ENCODE peak calls at places on chromosome 12, in six cellular contexts. E, Y, G, X, C and R are unnamed samples.
A peak's percentile ranks its signal among the peaks of the same experiment; 100 is the strongest.

GRCh38 chr12:5900533-5901255 is 44.4 kb downstream of the ANO2 start:
- DNase-seq in E (no peak), Y (no peak), G (peak; percentile 53), X (no peak), C (no peak), R (no peak)

GRCh38 chr12:49966511-49967041 is 4.9 kb downstream of the AQP5 start:
- DNase-seq in E (no peak), Y (no peak), G (no peak), X (no peak), C (no peak), R (no peak)

GRCh38 chr12:26113194-26113654 is 11.6 kb downstream of the BHLHE41 start:
- DNase-seq in E (no peak), Y (no peak), G (no peak), X (no peak), C (peak; percentile 35), R (no peak)

GRCh38 chr12:63206908-63207307 is 55.9 kb upstream of the AVPR1A start:
- DNase-seq in E (no peak), Y (no peak), G (no peak), X (no peak), C (peak; percentile 6), R (peak; percentile 65)

GRCh38 chr12:99649551-99649950 is 2.0 kb downstream of the GARIN6 start:
- DNase-seq in E (no peak), Y (no peak), G (peak; percentile 51), X (no peak), C (no peak), R (no peak)

GRCh38 chr12:95978351-95978750 is 17.8 kb downstream of the HAL start:
- DNase-seq in E (no peak), Y (no peak), G (no peak), X (no peak), C (no peak), R (no peak)

GRCh38 chr12:49552014-49552413 is 13.2 kb downstream of the KCNH3 start:
- DNase-seq in E (no peak), Y (no peak), G (no peak), X (no peak), C (no peak), R (no peak)

GRCh38 chr12:93989913-93990312 is 158.5 kb upstream of the PLXNC1 start:
- DNase-seq in E (no peak), Y (no peak), G (no peak), X (no peak), C (no peak), R (no peak)

GRCh38 chr12:132948146-132949066 is 7.7 kb downstream of the ZNF605 start:
- DNase-seq in E (no peak), Y (no peak), G (peak; percentile 30), X (no peak), C (no peak), R (no peak)

GRCh38 chr12:12439636-12440035 is 82.8 kb downstream of the BORCS5 start:
- DNase-seq in E (peak; percentile 91), Y (no peak), G (no peak), X (no peak), C (peak; percentile 41), R (peak; percentile 65)

GRCh38 chr12:116520801-116521471 is 38.2 kb upstream of the MAP1LC3B2 start:
- DNase-seq in E (peak; percentile 33), Y (no peak), G (peak; percentile 43), X (no peak), C (peak; percentile 59), R (peak; percentile 64)

GRCh38 chr12:17076335-17076734 is 470.4 kb upstream of the LMO3 start:
- DNase-seq in E (no peak), Y (no peak), G (peak; percentile 42), X (no peak), C (no peak), R (no peak)

GRCh38 chr12:132505105-132505851 is 15.3 kb downstream of the FBRSL1 start:
- DNase-seq in E (no peak), Y (no peak), G (no peak), X (no peak), C (no peak), R (no peak)

GRCh38 chr12:51391047-51391837 is at the start of gene GALNT6:
- DNase-seq in E (no peak), Y (peak; percentile 17), G (peak; percentile 86), X (peak; percentile 92), C (peak; percentile 50), R (peak; percentile 67)

GRCh38 chr12:122942609-122943008 is 23.7 kb downstream of the ABCB9 start:
- DNase-seq in E (peak; percentile 31), Y (no peak), G (no peak), X (no peak), C (peak; percentile 46), R (no peak)

GRCh38 chr12:121110211-121110940 is 22.3 kb upstream of the P2RX7 start:
- DNase-seq in E (peak; percentile 61), Y (peak; percentile 73), G (peak; percentile 77), X (peak; percentile 79), C (peak; percentile 76), R (peak; percentile 69)

GRCh38 chr12:111425655-111426054 is 19.9 kb downstream of the SH2B3 start:
- DNase-seq in E (peak; percentile 39), Y (no peak), G (no peak), X (no peak), C (no peak), R (no peak)

GRCh38 chr12:111426341-111427185 is 20.8 kb downstream of the SH2B3 start:
- DNase-seq in E (peak; percentile 50), Y (no peak), G (no peak), X (no peak), C (peak; percentile 67), R (no peak)

GRCh38 chr12:111424189-111424792 is 18.6 kb downstream of the SH2B3 start:
- DNase-seq in E (no peak), Y (no peak), G (no peak), X (no peak), C (no peak), R (no peak)

GRCh38 chr12:111427417-111428074 is 21.8 kb downstream of the SH2B3 start:
- DNase-seq in E (no peak), Y (no peak), G (no peak), X (no peak), C (no peak), R (no peak)

GRCh38 chr12:111424793-111425251 is 19.1 kb downstream of the SH2B3 start:
- DNase-seq in E (no peak), Y (no peak), G (peak; percentile 58), X (peak; percentile 81), C (no peak), R (no peak)
- H4K8ac ChIP-seq in E (no peak overlapping the region), Y (no peak overlapping the region), G (no peak overlapping the region), X (no peak overlapping the region), C (no peak overlapping the region), R (no peak overlapping the region)

GRCh38 chr12:80936642-80937390 is 918 bp downstream of the LIN7A start:
- DNase-seq in E (peak; percentile 42), Y (peak; percentile 48), G (peak; percentile 89), X (peak; percentile 75), C (peak; percentile 44), R (peak; percentile 38)
- H4K8ac ChIP-seq in E (peak overlapping the region; percentile 54), Y (no peak overlapping the region), G (no peak overlapping the region), X (no peak overlapping the region), C (no peak overlapping the region), R (peak overlapping the region; percentile 22)

GRCh38 chr12:56158029-56158925 is at the start of gene MYL6:
- DNase-seq in E (peak; percentile 99), Y (peak; percentile 93), G (peak; percentile 99), X (peak; percentile 98), C (peak; percentile 98), R (peak; percentile 99)

GRCh38 chr12:56159482-56160105 is 1.4 kb downstream of the MYL6 start:
- DNase-seq in E (no peak), Y (no peak), G (no peak), X (no peak), C (no peak), R (no peak)

GRCh38 chr12:56160160-56160763 is 2.1 kb downstream of the MYL6 start:
- DNase-seq in E (peak; percentile 35), Y (no peak), G (peak; percentile 21), X (no peak), C (peak; percentile 43), R (peak; percentile 40)

GRCh38 chr12:56157201-56158028 is 744 bp upstream of the MYL6 start:
- DNase-seq in E (peak; percentile 83), Y (peak; percentile 83), G (peak; percentile 96), X (peak; percentile 89), C (peak; percentile 94), R (peak; percentile 95)

GRCh38 chr12:56158926-56159461 is 835 bp downstream of the MYL6 start:
- DNase-seq in E (peak; percentile 58), Y (peak; percentile 46), G (peak; percentile 89), X (peak; percentile 86), C (peak; percentile 72), R (peak; percentile 63)
- H4K8ac ChIP-seq in E (peak overlapping the region; percentile 94), Y (no peak overlapping the region), G (no peak overlapping the region), X (no peak overlapping the region), C (no peak overlapping the region), R (peak overlapping the region; percentile 95)

DNA sequence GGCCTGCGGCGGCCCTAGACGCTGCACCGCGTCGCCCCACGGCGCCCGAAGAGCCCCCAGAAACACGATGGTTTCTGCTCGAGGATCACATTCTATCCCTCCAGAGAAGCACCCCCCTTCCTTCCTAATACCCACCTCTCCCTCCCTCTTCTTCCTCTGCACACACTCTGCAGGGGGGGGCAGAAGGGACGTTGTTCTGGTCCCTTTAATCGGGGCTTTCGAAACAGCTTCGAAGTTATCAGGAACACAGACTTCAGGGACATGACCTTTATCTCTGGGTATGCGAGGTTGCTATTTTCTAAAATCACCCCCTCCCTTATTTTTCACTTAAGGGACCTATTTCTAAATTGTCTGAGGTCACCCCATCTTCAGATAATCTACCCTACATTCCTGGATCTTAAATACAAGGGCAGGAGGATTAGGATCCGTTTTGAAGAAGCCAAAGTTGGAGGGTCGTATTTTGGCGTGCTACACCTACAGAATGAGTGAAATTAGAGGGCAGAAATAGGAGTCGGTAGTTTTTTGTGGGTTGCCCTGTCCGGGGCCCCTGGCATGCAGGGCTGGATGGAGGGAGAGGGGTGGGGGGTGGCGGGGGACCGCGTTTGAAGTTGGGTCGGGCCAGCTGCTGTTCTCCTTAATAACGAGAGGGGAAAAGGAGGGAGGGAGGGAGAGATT is 449 bp upstream of the CCND2 start:
- DNase-seq in E (no peak), Y (no peak), G (peak; percentile 82), X (no peak), C (peak; percentile 25), R (no peak)
- H4K8ac ChIP-seq in E (no peak overlapping the region), Y (no peak overlapping the region), G (no peak overlapping the region), X (no peak overlapping the region), C (peak overlapping the region; percentile 41), R (peak overlapping the region; percentile 76)

DNA sequence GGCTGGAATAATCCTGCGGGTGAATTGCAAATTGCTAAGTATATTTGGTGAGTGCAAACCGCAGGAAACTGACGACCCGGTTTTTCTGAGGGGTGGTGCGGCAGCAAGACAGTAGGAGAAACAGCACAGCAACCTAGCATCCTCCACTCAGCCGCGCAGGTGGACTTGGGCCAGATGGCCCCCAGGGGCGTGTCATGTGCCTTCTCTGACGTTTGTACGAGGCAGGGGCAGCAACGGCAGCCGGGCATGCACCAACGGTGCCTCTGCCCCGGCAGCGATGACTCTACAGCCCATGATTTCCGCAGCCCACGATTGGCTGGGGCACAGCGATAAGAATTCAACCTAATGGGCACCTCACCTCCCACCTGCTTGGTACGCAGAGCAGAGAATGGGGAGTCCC is 11.1 kb upstream of the CLEC2A start:
- DNase-seq in E (no peak), Y (no peak), G (no peak), X (peak; percentile 45), C (no peak), R (no peak)
- H4K8ac ChIP-seq in E (no peak overlapping the region), Y (no peak overlapping the region), G (no peak overlapping the region), X (no peak overlapping the region), C (no peak overlapping the region), R (no peak overlapping the region)